ENCODE peak calls at places on chromosomes 5 and 9, in six cellular contexts. S, I, N, O, B and E are unnamed samples.

GRCh38 chr5:136225796-136226195 is 32.8 kb upstream of the SMIM32 start:
- DNase-seq in S (no peak), I (no peak), N (no peak), O (no peak), B (no peak), E (no peak)

GRCh38 chr9:98057095-98057799 is 715 bp downstream of the NANS start:
- DNase-seq in S (no peak), I (no peak), N (peak), O (no peak), B (peak), E (no peak)

GRCh38 chr9:108562176-108562575 is 293.6 kb downstream of the ACTL7B start:
- DNase-seq in S (no peak), I (no peak), N (no peak), O (no peak), B (no peak), E (no peak)

GRCh38 chr5:145350501-145350900 is 484.6 kb downstream of the PRELID2 start:
- DNase-seq in S (no peak), I (no peak), N (peak), O (no peak), B (no peak), E (no peak)

GRCh38 chr5:108634251-108634950 is 113.3 kb upstream of the FER start:
- DNase-seq in S (no peak), I (no peak), N (no peak), O (no peak), B (no peak), E (no peak)

GRCh38 chr9:116494815-116495634 is 192.1 kb upstream of the TRIM32 start:
- DNase-seq in S (peak), I (no peak), N (peak), O (peak), B (no peak), E (no peak)

GRCh38 chr9:91958179-91958578 is 8.2 kb upstream of the ROR2 start:
- DNase-seq in S (no peak), I (no peak), N (no peak), O (no peak), B (no peak), E (peak)

GRCh38 chr5:10708189-10708944 is 52.7 kb downstream of the DAP start:
- DNase-seq in S (no peak), I (no peak), N (no peak), O (no peak), B (no peak), E (no peak)

GRCh38 chr9:13942695-13943094 is 371.2 kb downstream of the NFIB start:
- DNase-seq in S (no peak), I (peak), N (peak), O (no peak), B (no peak), E (peak)

GRCh38 chr9:78014776-78015175 is 16.8 kb downstream of the GNAQ start:
- DNase-seq in S (no peak), I (no peak), N (peak), O (no peak), B (no peak), E (no peak)